ENCODE peak calls at places on chromosomes 16 and 17, in six cellular contexts. L is IMR-90, W is neuronal stem cell, M is mesendoderm, I is H1, A is trophoblast cell. E is an unnamed sample.

GRCh38 chr16:12091569-12092346 is 115.2 kb downstream of the SNX29 start:
- DNase-seq in L (no peak), W (peak; percentile 54), M (no peak), I (no peak), A (no peak), E (peak; percentile 9)

GRCh38 chr16:53094013-53094630 is 39.3 kb downstream of the CHD9 start:
- DNase-seq in L (no peak), W (no peak), M (no peak), I (no peak), A (no peak), E (no peak)

GRCh38 chr17:75540923-75541503 is 15.5 kb downstream of the LLGL2 start:
- DNase-seq in L (no peak), W (no peak), M (no peak), I (no peak), A (no peak), E (no peak)

GRCh38 chr17:67132366-67132765 is 88.0 kb downstream of the CACNG1 start:
- DNase-seq in L (no peak), W (no peak), M (no peak), I (no peak), A (peak; percentile 41), E (no peak)

GRCh38 chr17:50201226-50201854 is at the start of gene COL1A1:
- DNase-seq in L (peak; percentile 90), W (no peak), M (peak; percentile 21), I (no peak), A (no peak), E (peak; percentile 88)

GRCh38 chr16:81380932-81381331 is 63.7 kb upstream of the CMIP start:
- DNase-seq in L (no peak), W (no peak), M (no peak), I (no peak), A (no peak), E (no peak)

GRCh38 chr16:50667497-50668367 is 13.4 kb downstream of the SNX20 start:
- DNase-seq in L (no peak), W (no peak), M (peak; percentile 58), I (no peak), A (no peak), E (no peak)

GRCh38 chr17:40937384-40937819 is at the start of gene KRT23:
- DNase-seq in L (no peak), W (no peak), M (peak; percentile 52), I (no peak), A (peak; percentile 57), E (no peak)

GRCh38 chr16:4051591-4051990 is 64.7 kb downstream of the ADCY9 start:
- DNase-seq in L (no peak), W (no peak), M (no peak), I (no peak), A (no peak), E (no peak)

GRCh38 chr17:1164935-1165556 is 14.7 kb downstream of the ABR start:
- DNase-seq in L (no peak), W (no peak), M (no peak), I (no peak), A (no peak), E (no peak)

GRCh38 chr17:81294512-81295030 is 536 bp downstream of the SLC38A10 start:
- DNase-seq in L (peak; percentile 9), W (no peak), M (no peak), I (no peak), A (peak; percentile 35), E (peak; percentile 36)

GRCh38 chr16:72805486-72805885 is 242.4 kb downstream of the ZFHX3 start:
- DNase-seq in L (no peak), W (no peak), M (no peak), I (no peak), A (no peak), E (no peak)

GRCh38 chr16:64343061-64343819 is 778.6 kb downstream of the CDH11 start:
- DNase-seq in L (no peak), W (no peak), M (no peak), I (no peak), A (no peak), E (no peak)
- H3K4me3 ChIP-seq in L (no peak overlapping the region), W (no peak overlapping the region), M (no peak overlapping the region), I (no peak overlapping the region), A (no peak overlapping the region), E (no peak overlapping the region)

DNA sequence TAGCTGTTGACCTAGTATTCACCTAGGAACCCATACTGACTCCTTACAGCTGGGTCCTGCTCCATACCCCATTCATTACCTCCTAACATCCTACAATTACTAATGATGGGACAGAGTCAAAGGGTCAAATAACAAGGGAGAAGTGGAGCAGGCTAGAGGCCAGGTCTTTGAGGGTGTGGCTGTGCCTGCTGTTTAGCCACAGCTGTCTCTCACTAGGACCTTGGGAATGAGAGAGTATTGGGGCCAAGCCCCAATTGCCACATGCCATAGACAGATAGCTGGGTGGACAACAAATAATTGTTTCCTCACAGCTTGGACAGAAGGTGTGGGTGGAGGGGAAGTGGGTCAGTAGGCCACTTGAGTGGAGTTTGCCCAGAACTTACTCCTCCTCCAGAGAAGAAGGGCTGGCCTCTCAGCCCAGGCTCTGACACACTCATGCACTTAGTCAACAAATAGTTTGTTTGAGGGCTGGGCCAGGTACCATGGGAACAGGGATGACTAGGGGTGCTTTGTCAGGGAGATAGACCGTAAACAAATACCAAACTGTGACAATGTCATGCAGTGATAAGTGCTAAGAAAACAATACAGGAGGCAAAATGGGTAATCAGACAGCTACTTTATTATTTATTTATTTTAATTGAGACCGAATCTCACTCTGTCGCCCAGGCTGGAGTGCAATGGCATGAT is 10.2 kb upstream of the CENPT start:
- DNase-seq in L (peak; percentile 92), W (no peak), M (peak; percentile 96), I (no peak), A (peak; percentile 99), E (peak; percentile 99)
- H3K4ac ChIP-seq in L (no peak overlapping the region), W (no peak overlapping the region), M (no peak overlapping the region), I (no peak overlapping the region), A (peak overlapping the region; percentile 5), E (no peak overlapping the region)

GRCh38 chr17:4247361-4247980 is 16.3 kb downstream of the ANKFY1 start:
- DNase-seq in L (no peak), W (no peak), M (no peak), I (no peak), A (no peak), E (no peak)

GRCh38 chr17:4246674-4247073 is 17.1 kb downstream of the ANKFY1 start:
- DNase-seq in L (no peak), W (no peak), M (no peak), I (no peak), A (no peak), E (no peak)

GRCh38 chr17:4236456-4236855 is 27.3 kb downstream of the ANKFY1 start:
- DNase-seq in L (peak; percentile 52), W (no peak), M (no peak), I (no peak), A (no peak), E (peak; percentile 32)

GRCh38 chr17:4235372-4236279 is 28.2 kb downstream of the ANKFY1 start:
- DNase-seq in L (peak; percentile 43), W (no peak), M (no peak), I (no peak), A (no peak), E (no peak)

DNA sequence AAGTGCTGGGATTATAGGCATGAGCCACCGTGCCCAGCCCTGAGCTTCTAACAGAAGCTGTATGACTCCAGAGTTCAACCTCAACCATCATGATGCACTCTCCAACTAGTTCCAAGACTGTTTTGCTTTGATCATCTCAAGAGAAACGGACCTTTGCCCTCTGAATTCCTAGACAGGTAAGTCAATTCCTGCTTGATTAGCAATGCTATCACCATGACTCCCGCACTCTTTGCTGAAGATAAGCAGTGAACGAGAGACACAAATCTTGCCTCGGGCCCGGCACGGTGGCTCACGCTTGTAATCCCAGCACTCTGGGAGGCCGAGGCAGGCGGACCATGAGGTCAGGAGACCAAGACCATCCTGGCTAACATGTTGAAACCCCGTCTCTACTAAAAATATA is 22.2 kb downstream of the ANKFY1 start:
- DNase-seq in L (no peak), W (no peak), M (no peak), I (no peak), A (peak; percentile 99), E (no peak)
- H4K8ac ChIP-seq in L (no peak overlapping the region), W (no peak overlapping the region), M (no peak overlapping the region), I (no peak overlapping the region), A (no peak overlapping the region), E (no peak overlapping the region)

GRCh38 chr17:51909971-51910370 is 248.5 kb downstream of the CA10 start:
- DNase-seq in L (no peak), W (no peak), M (no peak), I (no peak), A (no peak), E (no peak)

GRCh38 chr17:51908841-51909537 is 249.5 kb downstream of the CA10 start:
- DNase-seq in L (no peak), W (no peak), M (no peak), I (no peak), A (no peak), E (no peak)

GRCh38 chr17:51907041-51907440 is 251.5 kb downstream of the CA10 start:
- DNase-seq in L (no peak), W (no peak), M (no peak), I (no peak), A (no peak), E (no peak)

GRCh38 chr17:51901242-51901641 is 257.3 kb downstream of the CA10 start:
- DNase-seq in L (no peak), W (no peak), M (peak; percentile 7), I (no peak), A (no peak), E (no peak)

DNA sequence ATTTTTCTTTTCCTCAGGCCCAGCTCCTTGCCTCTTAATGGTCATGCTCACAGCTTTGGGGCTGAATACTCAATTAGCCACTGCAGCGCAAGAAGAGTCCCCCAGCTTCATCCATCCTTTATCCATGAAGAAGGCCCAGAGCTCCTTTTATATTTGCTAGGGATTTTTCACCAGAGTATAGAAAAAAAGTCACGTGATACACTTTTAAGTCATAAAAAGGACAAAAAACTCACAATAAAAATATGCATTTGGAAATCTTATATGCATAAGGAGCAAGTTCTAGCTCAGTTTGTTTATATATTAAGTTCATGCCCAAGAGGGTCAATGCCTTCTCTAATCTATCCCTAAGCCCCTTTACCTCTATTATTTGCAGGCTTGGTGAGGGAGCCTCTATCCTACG is 254.1 kb downstream of the CA10 start:
- DNase-seq in L (no peak), W (no peak), M (no peak), I (no peak), A (no peak), E (no peak)
- H3K4me3 ChIP-seq in L (no peak overlapping the region), W (no peak overlapping the region), M (no peak overlapping the region), I (no peak overlapping the region), A (no peak overlapping the region), E (no peak overlapping the region)

E was measured in mesenchymal stem cell.